ENCODE peak calls at places on chromosomes 12 and 14, in nine cellular contexts. H is NCI-H2029 treated with DMSO at 0.1 percent for 48 hours, P is iPS-NIHi11, F is PC-3, B is ovary, C is cerebellum, V is NCI-H1105, G is epithelial cell of esophagus, K is fibroblast of mammary gland. A is an unnamed sample.

GRCh38 chr12:97425802-97426484 is 36.7 kb upstream of the RMST start:
- DNase-seq in H (no peak), P (no peak), F (no peak), B (no peak), C (no peak), V (no peak), G (peak), K (no peak), A (no peak)

GRCh38 chr12:53659011-53659551 is 16.8 kb downstream of the ATP5MC2 start:
- DNase-seq in H (peak), P (peak), F (peak), B (peak), C (no peak), V (peak), G (peak), K (peak), A (no peak)

GRCh38 chr14:84468153-84468552 is 1061.8 kb upstream of the FLRT2 start:
- DNase-seq in H (no peak), P (no peak), F (peak), B (no peak), C (no peak), V (no peak), G (no peak), K (no peak), A (peak)

GRCh38 chr14:106055257-106055656 is 528.9 kb downstream of the TMEM121 start:
- DNase-seq in H (no peak), P (no peak), F (no peak), B (no peak), C (no peak), V (no peak), G (no peak), K (no peak), A (no peak)

GRCh38 chr12:14769462-14769836 is 33.8 kb downstream of the WBP11 start:
- DNase-seq in H (no peak), P (peak), F (no peak), B (no peak), C (no peak), V (no peak), G (no peak), K (peak), A (no peak)

GRCh38 chr14:91103116-91103515 is 10.8 kb upstream of the DGLUCY start:
- DNase-seq in H (no peak), P (no peak), F (no peak), B (no peak), C (peak), V (no peak), G (no peak), K (no peak), A (no peak)

GRCh38 chr14:69481815-69482568 is 2.5 kb upstream of the PLEKHD1 start:
- DNase-seq in H (no peak), P (peak), F (no peak), B (no peak), C (no peak), V (no peak), G (no peak), K (no peak), A (no peak)

GRCh38 chr14:53791116-53791515 is 165.5 kb downstream of the BMP4 start:
- DNase-seq in H (no peak), P (no peak), F (no peak), B (no peak), C (no peak), V (no peak), G (no peak), K (no peak), A (no peak)

GRCh38 chr14:103543721-103544626 is 15.0 kb downstream of the TRMT61A start:
- DNase-seq in H (no peak), P (no peak), F (no peak), B (peak), C (peak), V (no peak), G (no peak), K (no peak), A (no peak)

GRCh38 chr12:130134563-130134915 is 27.7 kb upstream of the FZD10 start:
- DNase-seq in H (no peak), P (no peak), F (no peak), B (no peak), C (no peak), V (no peak), G (no peak), K (no peak), A (no peak)

GRCh38 chr12:5407457-5407856 is 24.5 kb upstream of the NTF3 start:
- DNase-seq in H (no peak), P (no peak), F (no peak), B (no peak), C (no peak), V (no peak), G (no peak), K (no peak), A (no peak)

GRCh38 chr12:168763-169525 is 45.0 kb downstream of the SLC6A12 start:
- DNase-seq in H (no peak), P (no peak), F (no peak), B (no peak), C (no peak), V (no peak), G (no peak), K (no peak), A (no peak)

GRCh38 chr12:54824402-54824801 is 29.9 kb upstream of the MUCL1 start:
- DNase-seq in H (no peak), P (no peak), F (peak), B (no peak), C (no peak), V (no peak), G (no peak), K (no peak), A (no peak)

GRCh38 chr12:108583971-108584370 is 13.9 kb downstream of the TMEM119 start:
- DNase-seq in H (no peak), P (no peak), F (no peak), B (no peak), C (no peak), V (no peak), G (no peak), K (no peak), A (no peak)

GRCh38 chr14:54169254-54169924 is 212.8 kb upstream of the BMP4 start:
- DNase-seq in H (no peak), P (no peak), F (peak), B (no peak), C (no peak), V (no peak), G (peak), K (peak), A (peak)

GRCh38 chr14:101876539-101876938 is 87.8 kb upstream of the DYNC1H1 start:
- DNase-seq in H (no peak), P (no peak), F (no peak), B (no peak), C (no peak), V (no peak), G (no peak), K (peak), A (peak)

GRCh38 chr12:111873113-111873512 is 31.1 kb downstream of the MAPKAPK5 start:
- DNase-seq in H (no peak), P (no peak), F (no peak), B (no peak), C (no peak), V (no peak), G (no peak), K (no peak), A (no peak)

GRCh38 chr12:69927145-69927544 is 102.1 kb downstream of the MYRFL start:
- DNase-seq in H (no peak), P (no peak), F (no peak), B (no peak), C (no peak), V (no peak), G (no peak), K (no peak), A (no peak)

GRCh38 chr14:61388173-61388975 is 67.0 kb downstream of the PRKCH start:
- DNase-seq in H (peak), P (no peak), F (peak), B (no peak), C (no peak), V (peak), G (peak), K (peak), A (peak)

GRCh38 chr12:10361084-10361483 is 28.8 kb downstream of the KLRK1 start:
- DNase-seq in H (peak), P (no peak), F (peak), B (no peak), C (no peak), V (peak), G (peak), K (no peak), A (no peak)

GRCh38 chr12:62758216-62758615 is 176.7 kb downstream of the PPM1H start:
- DNase-seq in H (no peak), P (no peak), F (peak), B (no peak), C (no peak), V (no peak), G (no peak), K (peak), A (peak)

GRCh38 chr14:101503431-101504095 is 57.7 kb upstream of the DIO3 start:
- DNase-seq in H (no peak), P (no peak), F (no peak), B (peak), C (no peak), V (no peak), G (no peak), K (no peak), A (no peak)

GRCh38 chr14:68820119-68820518 is 27.3 kb upstream of the ZFP36L1 start:
- DNase-seq in H (no peak), P (no peak), F (no peak), B (no peak), C (no peak), V (no peak), G (no peak), K (no peak), A (no peak)

GRCh38 chr12:22797686-22798085 is 172.7 kb downstream of the ETNK1 start:
- DNase-seq in H (no peak), P (no peak), F (no peak), B (no peak), C (no peak), V (no peak), G (no peak), K (no peak), A (no peak)

GRCh38 chr12:109223211-109223610 is 85.9 kb downstream of the FOXN4 start:
- DNase-seq in H (no peak), P (no peak), F (no peak), B (no peak), C (no peak), V (no peak), G (no peak), K (no peak), A (no peak)

GRCh38 chr12:3132636-3133409 is 55.6 kb downstream of the TSPAN9 start:
- DNase-seq in H (peak), P (peak), F (no peak), B (no peak), C (no peak), V (no peak), G (no peak), K (peak), A (peak)

GRCh38 chr14:98136420-98136819 is 1135.6 kb downstream of the BCL11B start:
- DNase-seq in H (no peak), P (no peak), F (no peak), B (no peak), C (no peak), V (no peak), G (no peak), K (no peak), A (no peak)